ENCODE peak calls at places on chromosomes 11 and 22, in ten cellular contexts. B is heart left ventricle, J is mucosa of descending colon, L is NB4, D is stomach, N is HFF-Myc, A is heart right ventricle, V is WERI-Rb-1, R is brain microvascular endothelial cell, O is tibial nerve. G is an unnamed sample.

GRCh38 chr11:58531865-58532341 is 24.0 kb upstream of the OR5B21 start:
- DNase-seq in R (no peak), V (no peak), J (peak), D (no peak), B (no peak), A (no peak), L (no peak), O (no peak), N (no peak), G (no peak)

GRCh38 chr11:113384551-113384950 is 3.0 kb upstream of the ANKK1 start:
- DNase-seq in J (no peak), O (no peak), N (peak), L (no peak), D (no peak), B (no peak), A (no peak), R (peak), V (no peak), G (no peak)

GRCh38 chr11:73149105-73149504 is 7.0 kb upstream of the FCHSD2 start:
- DNase-seq in L (no peak), R (no peak), O (no peak), J (no peak), N (no peak), V (no peak), B (peak), D (no peak), A (peak), G (no peak)

GRCh38 chr11:116874251-116874650 is 36.8 kb upstream of the APOA1 start:
- DNase-seq in J (no peak), B (no peak), L (no peak), V (no peak), R (peak), A (no peak), O (no peak), D (no peak), N (no peak), G (no peak)

GRCh38 chr11:96167787-96168186 is 175.2 kb downstream of the MAML2 start:
- DNase-seq in J (no peak), R (no peak), N (no peak), V (no peak), D (no peak), A (no peak), B (no peak), L (peak), O (no peak), G (no peak)

GRCh38 chr11:296206-296975 is 2.9 kb downstream of the IFITM5 start:
- DNase-seq in R (no peak), O (no peak), B (peak), N (no peak), V (no peak), J (peak), D (no peak), A (no peak), L (no peak), G (no peak)

GRCh38 chr11:121291896-121292502 is 572 bp upstream of the SC5D start:
- DNase-seq in J (no peak), B (no peak), N (no peak), D (no peak), O (no peak), V (no peak), L (peak), A (no peak), R (no peak), G (no peak)

GRCh38 chr11:100753144-100753543 is 66.1 kb downstream of the ARHGAP42 start:
- DNase-seq in J (no peak), N (no peak), L (no peak), V (no peak), R (no peak), D (peak), A (no peak), O (no peak), B (no peak), G (no peak)

GRCh38 chr11:86593833-86594232 is 78.6 kb downstream of the ME3 start:
- DNase-seq in J (no peak), N (no peak), A (no peak), D (no peak), V (no peak), L (no peak), R (no peak), O (no peak), B (no peak), G (no peak)

DNA sequence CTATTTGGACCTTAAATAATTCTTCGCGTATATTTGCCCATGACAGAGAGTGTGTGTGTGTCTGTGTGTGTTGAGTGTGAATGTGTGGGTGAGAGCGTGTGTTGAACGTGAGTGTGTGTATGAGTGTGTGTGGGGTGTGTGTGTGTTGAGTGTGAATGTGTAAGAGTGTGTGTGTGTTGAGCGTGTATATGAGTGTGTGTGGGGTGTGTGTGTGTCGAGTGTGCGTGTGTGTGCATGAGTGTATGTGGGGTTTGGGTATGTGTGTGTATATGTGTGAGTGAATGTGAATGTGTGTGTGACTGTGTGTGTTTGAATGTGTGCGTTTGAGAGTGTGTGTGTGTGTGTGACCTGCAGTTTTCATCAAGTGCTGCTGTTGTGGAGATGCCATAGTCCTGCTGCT is 26.8 kb downstream of the GAL start:
- DNase-seq in A (no peak), B (no peak), V (no peak), J (no peak), O (no peak), D (no peak), N (no peak), L (no peak), R (no peak), G (no peak)
- TF ChIP-seq CTCF in A (no peak), B (no peak), V (no peak), J (no peak), O (no peak), D (no peak), N (no peak), L (no peak), R (no peak), G (no peak)

GRCh38 chr11:111299111-111300026 is 1.0 kb downstream of the POU2AF3 start:
- DNase-seq in D (peak), N (no peak), L (no peak), B (peak), J (peak), R (peak), V (peak), O (peak), A (peak), G (peak)
- TF ChIP-seq CTCF in D (no peak), N (peak), L (no peak), B (peak), J (peak), R (peak), V (peak), O (peak), A (peak), G (peak)

GRCh38 chr11:71371674-71372069 is 76.5 kb downstream of the DHCR7 start:
- DNase-seq in R (no peak), O (no peak), D (no peak), N (no peak), L (no peak), B (no peak), V (no peak), J (no peak), A (no peak), G (no peak)

GRCh38 chr11:71370895-71371673 is 77.1 kb downstream of the DHCR7 start:
- DNase-seq in R (no peak), A (no peak), O (no peak), J (no peak), B (no peak), N (no peak), D (no peak), V (no peak), L (no peak), G (no peak)

GRCh38 chr11:71373791-71374454 is 74.3 kb downstream of the DHCR7 start:
- DNase-seq in V (no peak), O (no peak), R (no peak), D (no peak), N (no peak), J (no peak), L (no peak), B (no peak), A (no peak), G (no peak)

GRCh38 chr11:71370020-71370747 is 78.0 kb downstream of the DHCR7 start:
- DNase-seq in L (no peak), N (no peak), A (no peak), O (no peak), B (no peak), V (no peak), R (no peak), D (no peak), J (no peak), G (no peak)

GRCh38 chr11:71372693-71373657 is 75.2 kb downstream of the DHCR7 start:
- DNase-seq in R (peak), O (no peak), L (peak), V (no peak), D (no peak), N (no peak), J (no peak), B (no peak), A (no peak), G (no peak)
- TF ChIP-seq CTCF in R (peak), O (no peak), L (no peak), V (peak), D (no peak), N (peak), J (no peak), B (no peak), A (peak), G (no peak)

GRCh38 chr22:37050913-37051628 is 471 bp upstream of the KCTD17 start:
- DNase-seq in O (no peak), N (no peak), A (no peak), D (no peak), R (no peak), B (no peak), J (no peak), L (no peak), V (no peak), G (no peak)

GRCh38 chr22:37045958-37046357 is 5.6 kb upstream of the KCTD17 start:
- DNase-seq in A (no peak), N (no peak), B (no peak), V (no peak), D (no peak), O (no peak), R (peak), J (no peak), L (peak), G (no peak)

GRCh38 chr22:37049224-37049623 is 2.3 kb upstream of the KCTD17 start:
- DNase-seq in R (no peak), L (no peak), N (no peak), V (no peak), A (no peak), J (no peak), D (no peak), O (no peak), B (no peak), G (no peak)

GRCh38 chr22:37046589-37046988 is 5.0 kb upstream of the KCTD17 start:
- DNase-seq in V (no peak), R (no peak), B (no peak), A (no peak), N (no peak), O (no peak), L (no peak), D (no peak), J (no peak), G (no peak)

DNA sequence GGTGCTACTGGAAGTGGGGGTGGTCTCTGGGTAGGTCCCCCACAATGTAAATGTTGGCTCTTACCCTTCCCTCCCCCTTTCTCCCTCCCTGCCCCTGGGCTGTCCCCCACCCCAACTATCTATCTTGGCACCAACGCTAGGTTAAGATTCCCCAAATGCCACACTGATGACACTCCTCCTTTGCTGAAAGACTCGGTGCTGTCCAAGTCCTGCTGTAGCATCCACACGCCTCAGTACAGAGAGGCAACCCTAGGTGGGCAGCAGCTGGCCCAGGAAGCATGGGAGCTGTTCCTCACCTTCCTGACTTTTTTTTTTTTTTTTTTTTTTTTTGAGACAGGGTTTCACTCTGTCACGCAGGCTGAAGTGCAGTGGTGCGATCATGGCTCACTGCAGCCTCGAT is 3.4 kb upstream of the KCTD17 start:
- DNase-seq in J (no peak), B (no peak), A (no peak), L (no peak), R (no peak), O (no peak), N (no peak), V (no peak), D (no peak), G (no peak)
- TF ChIP-seq CTCF in J (no peak), B (no peak), A (no peak), L (no peak), R (no peak), O (no peak), N (no peak), V (no peak), D (no peak), G (no peak)

GRCh38 chr11:1854949-1855885 is 2.3 kb downstream of the LSP1 start:
- DNase-seq in B (no peak), D (no peak), J (peak), A (no peak), R (no peak), V (no peak), N (no peak), L (no peak), O (no peak), G (no peak)

GRCh38 chr11:1852885-1853284 is at the start of gene LSP1:
- DNase-seq in V (no peak), D (peak), J (peak), N (no peak), B (no peak), R (no peak), L (peak), O (no peak), A (no peak), G (no peak)

GRCh38 chr11:1854132-1854948 is 1.5 kb downstream of the LSP1 start:
- DNase-seq in N (no peak), A (no peak), D (no peak), V (no peak), R (no peak), B (no peak), J (peak), L (peak), O (no peak), G (no peak)

GRCh38 chr11:1852271-1852877 is 510 bp upstream of the LSP1 start:
- DNase-seq in L (no peak), A (no peak), O (no peak), N (no peak), R (no peak), D (no peak), V (no peak), B (no peak), J (peak), G (no peak)

DNA sequence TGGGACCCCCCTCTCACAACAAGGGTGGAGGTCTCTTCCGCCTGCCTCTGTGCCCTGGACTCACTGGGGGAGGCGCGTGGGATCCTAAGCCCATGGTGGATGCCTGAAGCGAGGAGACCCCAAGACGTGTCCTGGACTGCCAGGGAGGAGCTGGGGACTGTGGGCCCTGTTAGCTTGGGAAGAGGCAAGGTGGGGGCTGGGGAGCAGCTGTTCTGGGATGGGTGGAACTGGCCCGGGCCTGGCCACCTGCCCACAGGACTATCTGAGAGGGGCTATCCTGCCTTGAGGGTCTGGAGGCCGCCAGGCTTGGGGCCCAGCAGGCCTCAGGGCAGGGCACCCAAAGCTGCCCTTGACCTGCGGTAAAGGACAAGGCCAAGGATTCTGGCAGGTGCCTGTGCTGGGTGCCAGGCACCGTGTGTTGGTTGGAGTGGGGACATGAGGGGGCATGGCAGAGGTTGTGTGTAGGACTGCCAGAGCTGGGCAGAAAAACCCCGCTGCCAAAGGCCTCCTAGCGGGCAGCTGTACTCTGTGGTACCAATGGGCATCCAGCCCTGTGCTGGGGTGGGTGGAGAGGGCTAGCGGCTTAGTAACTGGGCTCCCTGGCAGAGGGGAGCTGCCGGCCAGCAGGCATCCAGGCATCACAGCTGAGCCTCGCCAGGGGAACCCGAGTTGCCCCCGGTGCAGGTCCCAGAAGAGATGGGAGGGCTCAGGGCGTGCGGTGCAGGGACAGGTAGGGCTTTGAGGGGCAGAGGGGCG is 670 bp downstream of the LSP1 start:
- DNase-seq in L (no peak), N (no peak), D (no peak), J (peak), O (no peak), V (no peak), A (no peak), R (no peak), B (no peak), G (no peak)
- TF ChIP-seq CTCF in L (no peak), N (no peak), D (no peak), J (no peak), O (no peak), V (no peak), A (no peak), R (no peak), B (no peak), G (no peak)

DNA sequence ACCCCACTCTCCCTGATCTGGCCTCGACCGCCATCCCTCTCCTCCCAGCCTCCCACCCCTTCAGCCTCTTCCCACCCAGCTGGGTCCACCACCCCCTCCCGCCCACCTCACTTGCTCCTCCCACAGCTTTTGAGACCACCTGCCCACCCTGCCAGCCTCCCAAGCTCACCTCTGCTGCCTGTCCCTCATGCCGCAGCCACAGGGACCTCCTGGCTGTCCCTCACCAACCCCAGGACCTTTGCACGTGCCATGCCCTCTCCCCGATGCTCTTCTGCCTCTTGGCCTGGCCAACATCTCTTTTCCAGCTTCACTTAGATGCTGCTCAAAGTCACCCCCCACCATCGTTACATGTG is 6.5 kb downstream of the PNPLA5 start:
- DNase-seq in A (no peak), D (no peak), R (no peak), N (no peak), L (no peak), B (no peak), J (no peak), V (no peak), O (no peak), G (no peak)
- TF ChIP-seq CTCF in A (no peak), D (no peak), R (no peak), N (no peak), L (no peak), B (no peak), J (no peak), V (no peak), O (no peak), G (no peak)

GRCh38 chr22:41688365-41689211 is at the start of gene SNU13:
- DNase-seq in R (peak), V (peak), O (peak), J (peak), B (peak), A (peak), D (peak), N (no peak), L (peak), G (peak)
- TF ChIP-seq CTCF in R (peak), V (peak), O (no peak), J (no peak), B (no peak), A (peak), D (no peak), N (no peak), L (no peak), G (no peak)

GRCh38 chr11:32288276-32288675 is 147.1 kb downstream of the WT1 start:
- DNase-seq in J (no peak), A (no peak), V (no peak), O (no peak), L (no peak), D (no peak), R (no peak), N (no peak), B (no peak), G (no peak)
- TF ChIP-seq CTCF in J (no peak), A (no peak), V (no peak), O (no peak), L (peak), D (no peak), R (peak), N (no peak), B (no peak), G (no peak)

G was measured in uterus.